ENCODE peak calls at places on chromosomes 5 and 9, in eight cellular contexts. B, P, Q, S, F, G, I and J are unnamed samples.

GRCh38 chr5:74945561-74946165 is 79.5 kb upstream of the FAM169A start:
- DNase-seq in Q (no peak), B (no peak), I (no peak), F (no peak), P (no peak), G (no peak), S (no peak), J (no peak)

GRCh38 chr5:152556779-152557178 is 151.7 kb upstream of the NMUR2 start:
- DNase-seq in Q (no peak), S (no peak), F (no peak), P (no peak), B (no peak), G (no peak), I (no peak), J (no peak)

GRCh38 chr5:67516959-67517358 is 320.4 kb upstream of the CD180 start:
- DNase-seq in S (no peak), Q (no peak), G (no peak), I (no peak), F (no peak), P (no peak), B (no peak), J (no peak)

GRCh38 chr5:114450516-114450909 is 88.6 kb downstream of the KCNN2 start:
- DNase-seq in I (no peak), P (no peak), B (no peak), Q (peak; percentile 25), G (no peak), S (no peak), F (no peak), J (no peak)

GRCh38 chr5:53871050-53871449 is 310.6 kb downstream of the NDUFS4 start:
- DNase-seq in G (no peak), Q (no peak), S (no peak), B (peak; percentile 49), F (no peak), I (no peak), P (no peak), J (peak; percentile 0)

GRCh38 chr5:10674096-10674495 is 86.9 kb downstream of the DAP start:
- DNase-seq in P (no peak), B (no peak), Q (no peak), S (no peak), I (no peak), F (no peak), G (no peak), J (no peak)

GRCh38 chr5:32522429-32523143 is 62.8 kb upstream of the SUB1 start:
- DNase-seq in F (no peak), B (no peak), G (no peak), P (no peak), S (no peak), I (no peak), Q (no peak), J (no peak)

GRCh38 chr5:14776640-14777039 is 94.9 kb downstream of the ANKH start:
- DNase-seq in S (no peak), Q (no peak), B (no peak), P (no peak), F (no peak), I (no peak), G (no peak), J (no peak)

GRCh38 chr5:137761020-137761516 is 6.9 kb upstream of the HNRNPA0 start:
- DNase-seq in Q (no peak), G (no peak), B (no peak), I (no peak), P (no peak), F (no peak), S (no peak), J (peak; percentile 58)

GRCh38 chr9:16828335-16829281 is 41.9 kb downstream of the BNC2 start:
- DNase-seq in B (peak; percentile 65), G (peak; percentile 46), S (peak; percentile 0), P (no peak), I (no peak), Q (peak; percentile 28), F (no peak), J (no peak)

GRCh38 chr9:91211414-91211813 is 150.3 kb downstream of the AUH start:
- DNase-seq in Q (no peak), G (no peak), P (no peak), I (no peak), S (no peak), F (no peak), B (no peak), J (no peak)

GRCh38 chr5:66643383-66643782 is 47.2 kb downstream of the MAST4 start:
- DNase-seq in G (no peak), S (no peak), I (no peak), Q (no peak), B (no peak), P (no peak), F (no peak), J (no peak)

GRCh38 chr5:149325166-149325735 is 20.0 kb upstream of the GRPEL2 start:
- DNase-seq in F (no peak), I (no peak), S (no peak), B (no peak), P (no peak), G (no peak), Q (peak; percentile 41), J (no peak)

GRCh38 chr5:143403357-143403606 is 204 bp downstream of the NR3C1 start:
- DNase-seq in I (no peak), P (no peak), G (peak; percentile 43), F (no peak), Q (no peak), S (no peak), B (no peak), J (no peak)

GRCh38 chr9:120289990-120290925 is 289.7 kb downstream of the CDK5RAP2 start:
- DNase-seq in G (no peak), F (no peak), Q (no peak), B (no peak), P (no peak), S (no peak), I (no peak), J (peak; percentile 64)

GRCh38 chr9:36560813-36561212 is 11.9 kb upstream of the MELK start:
- DNase-seq in B (peak; percentile 64), F (no peak), S (no peak), G (no peak), Q (no peak), I (no peak), P (no peak), J (no peak)

GRCh38 chr9:33170464-33171156 is 3.5 kb upstream of the B4GALT1 start:
- DNase-seq in I (no peak), B (peak; percentile 63), S (peak; percentile 17), G (no peak), F (no peak), P (no peak), Q (peak; percentile 70), J (peak; percentile 28)

GRCh38 chr9:104808030-104808614 is 44.2 kb downstream of the NIPSNAP3B start:
- DNase-seq in P (no peak), G (no peak), I (no peak), B (peak; percentile 71), Q (peak; percentile 27), F (no peak), S (peak; percentile 46), J (no peak)

GRCh38 chr5:73853091-73853490 is 227.1 kb downstream of the ARHGEF28 start:
- DNase-seq in G (no peak), S (no peak), P (no peak), B (no peak), Q (no peak), F (no peak), I (peak; percentile 12), J (no peak)

GRCh38 chr9:99680191-99680590 is 141.5 kb upstream of the NR4A3 start:
- DNase-seq in Q (no peak), S (no peak), I (no peak), G (no peak), F (no peak), P (no peak), B (no peak), J (no peak)

GRCh38 chr9:91161465-91162275 is 200.0 kb downstream of the AUH start:
- DNase-seq in I (no peak), G (no peak), Q (no peak), S (no peak), B (no peak), P (no peak), F (no peak), J (no peak)

GRCh38 chr5:41447761-41448510 is 62.5 kb downstream of the PLCXD3 start:
- DNase-seq in G (no peak), F (no peak), I (no peak), B (no peak), S (no peak), P (no peak), Q (no peak), J (no peak)

GRCh38 chr5:174505621-174506020 is 218.8 kb upstream of the MSX2 start:
- DNase-seq in S (no peak), Q (no peak), G (no peak), B (no peak), P (no peak), F (no peak), I (no peak), J (peak; percentile 30)